ENCODE peak calls at places on chromosomes 13 and 19, in ten cellular contexts. One of them, this sample, is unnamed.
A peak's percentile ranks its signal among the peaks of the same experiment; 100 is the strongest.

GRCh38 chr13:112474869-112475268 is 98.7 kb downstream of the SPACA7 start:
- DNase-seq in HT1080: no peak
- DNase-seq in activated CD4-positive, alpha-beta T cell treated with anti-CD3 and anti-CD28 coated beads for 1 hour: no peak
- DNase-seq in neural crest cell: no peak
- DNase-seq in EL: no peak
- DNase-seq in RCC 7860: no peak
- DNase-seq in neural progenitor cell: no peak
- DNase-seq in HL-60: no peak
- DNase-seq in BJ: no peak
- DNase-seq in iPS-NIHi11: no peak
- DNase-seq in this sample: no peak

GRCh38 chr13:56755181-56755580 is 385.5 kb upstream of the PRR20A start:
- DNase-seq in neural crest cell: no peak
- DNase-seq in neural progenitor cell: peak; percentile 41
- DNase-seq in activated CD4-positive, alpha-beta T cell treated with anti-CD3 and anti-CD28 coated beads for 1 hour: no peak
- DNase-seq in iPS-NIHi11: peak; percentile 11
- DNase-seq in HT1080: peak; percentile 22
- DNase-seq in RCC 7860: no peak
- DNase-seq in HL-60: no peak
- DNase-seq in BJ: no peak
- DNase-seq in EL: no peak
- DNase-seq in this sample: no peak

GRCh38 chr13:42981853-42982252 is 10.2 kb downstream of the EPSTI1 start:
- DNase-seq in neural crest cell: no peak
- DNase-seq in EL: no peak
- DNase-seq in activated CD4-positive, alpha-beta T cell treated with anti-CD3 and anti-CD28 coated beads for 1 hour: no peak
- DNase-seq in RCC 7860: no peak
- DNase-seq in iPS-NIHi11: no peak
- DNase-seq in neural progenitor cell: no peak
- DNase-seq in HT1080: no peak
- DNase-seq in BJ: no peak
- DNase-seq in HL-60: no peak
- DNase-seq in this sample: no peak

GRCh38 chr19:39420769-39421168 is 8.3 kb downstream of the PLEKHG2 start:
- DNase-seq in iPS-NIHi11: no peak
- DNase-seq in neural progenitor cell: no peak
- DNase-seq in HT1080: no peak
- DNase-seq in HL-60: no peak
- DNase-seq in activated CD4-positive, alpha-beta T cell treated with anti-CD3 and anti-CD28 coated beads for 1 hour: no peak
- DNase-seq in EL: no peak
- DNase-seq in RCC 7860: no peak
- DNase-seq in neural crest cell: no peak
- DNase-seq in BJ: no peak
- DNase-seq in this sample: no peak

GRCh38 chr13:26658972-26659371 is 101.5 kb downstream of the WASF3 start:
- DNase-seq in HL-60: no peak
- DNase-seq in neural progenitor cell: no peak
- DNase-seq in EL: no peak
- DNase-seq in iPS-NIHi11: no peak
- DNase-seq in HT1080: no peak
- DNase-seq in neural crest cell: no peak
- DNase-seq in BJ: no peak
- DNase-seq in RCC 7860: no peak
- DNase-seq in activated CD4-positive, alpha-beta T cell treated with anti-CD3 and anti-CD28 coated beads for 1 hour: no peak
- DNase-seq in this sample: no peak

GRCh38 chr13:47112205-47112896 is 215.5 kb upstream of the HTR2A start:
- DNase-seq in RCC 7860: no peak
- DNase-seq in BJ: no peak
- DNase-seq in EL: peak; percentile 26
- DNase-seq in iPS-NIHi11: peak; percentile 65
- DNase-seq in HT1080: peak; percentile 51
- DNase-seq in HL-60: no peak
- DNase-seq in activated CD4-positive, alpha-beta T cell treated with anti-CD3 and anti-CD28 coated beads for 1 hour: no peak
- DNase-seq in neural progenitor cell: peak; percentile 65
- DNase-seq in neural crest cell: no peak
- DNase-seq in this sample: no peak

GRCh38 chr19:58095328-58095727 is 2.7 kb downstream of the ZSCAN18 start:
- DNase-seq in neural crest cell: no peak
- DNase-seq in neural progenitor cell: no peak
- DNase-seq in RCC 7860: no peak
- DNase-seq in EL: no peak
- DNase-seq in BJ: no peak
- DNase-seq in iPS-NIHi11: no peak
- DNase-seq in HT1080: no peak
- DNase-seq in HL-60: no peak
- DNase-seq in activated CD4-positive, alpha-beta T cell treated with anti-CD3 and anti-CD28 coated beads for 1 hour: no peak
- DNase-seq in this sample: no peak

GRCh38 chr13:112697756-112698655 is 8.2 kb downstream of the ATP11A start:
- DNase-seq in EL: no peak
- DNase-seq in HL-60: no peak
- DNase-seq in iPS-NIHi11: no peak
- DNase-seq in RCC 7860: no peak
- DNase-seq in activated CD4-positive, alpha-beta T cell treated with anti-CD3 and anti-CD28 coated beads for 1 hour: no peak
- DNase-seq in HT1080: no peak
- DNase-seq in neural progenitor cell: no peak
- DNase-seq in BJ: peak; percentile 25
- DNase-seq in neural crest cell: no peak
- DNase-seq in this sample: no peak

GRCh38 chr19:38079926-38080380 is 144.1 kb downstream of the DPF1 start:
- DNase-seq in EL: peak; percentile 88
- DNase-seq in HL-60: no peak
- DNase-seq in BJ: peak; percentile 74
- DNase-seq in RCC 7860: peak; percentile 77
- DNase-seq in HT1080: peak; percentile 93
- DNase-seq in neural crest cell: no peak
- DNase-seq in iPS-NIHi11: no peak
- DNase-seq in activated CD4-positive, alpha-beta T cell treated with anti-CD3 and anti-CD28 coated beads for 1 hour: no peak
- DNase-seq in neural progenitor cell: no peak
- DNase-seq in this sample: no peak

GRCh38 chr13:38897521-38897920 is 93.1 kb downstream of the STOML3 start:
- DNase-seq in iPS-NIHi11: no peak
- DNase-seq in EL: no peak
- DNase-seq in HL-60: no peak
- DNase-seq in HT1080: no peak
- DNase-seq in activated CD4-positive, alpha-beta T cell treated with anti-CD3 and anti-CD28 coated beads for 1 hour: no peak
- DNase-seq in neural progenitor cell: no peak
- DNase-seq in BJ: no peak
- DNase-seq in neural crest cell: no peak
- DNase-seq in RCC 7860: peak; percentile 24
- DNase-seq in this sample: no peak

GRCh38 chr13:71866173-71867091 is 572 bp downstream of the DACH1 start:
- DNase-seq in HT1080: peak; percentile 31
- DNase-seq in RCC 7860: no peak
- DNase-seq in HL-60: peak; percentile 69
- DNase-seq in iPS-NIHi11: peak; percentile 23
- DNase-seq in EL: no peak
- DNase-seq in neural crest cell: peak; percentile 23
- DNase-seq in BJ: no peak
- DNase-seq in activated CD4-positive, alpha-beta T cell treated with anti-CD3 and anti-CD28 coated beads for 1 hour: no peak
- DNase-seq in neural progenitor cell: peak; percentile 71
- DNase-seq in this sample: no peak

GRCh38 chr19:4380254-4380727 is 20.1 kb downstream of the SH3GL1 start:
- DNase-seq in HL-60: no peak
- DNase-seq in neural progenitor cell: no peak
- DNase-seq in BJ: no peak
- DNase-seq in activated CD4-positive, alpha-beta T cell treated with anti-CD3 and anti-CD28 coated beads for 1 hour: peak; percentile 50
- DNase-seq in EL: no peak
- DNase-seq in neural crest cell: no peak
- DNase-seq in iPS-NIHi11: no peak
- DNase-seq in RCC 7860: no peak
- DNase-seq in HT1080: no peak
- DNase-seq in this sample: peak; percentile 44

GRCh38 chr19:17947815-17948473 is 15.1 kb downstream of the CCDC124 start:
- DNase-seq in neural crest cell: peak; percentile 95
- DNase-seq in BJ: peak; percentile 50
- DNase-seq in EL: peak; percentile 93
- DNase-seq in neural progenitor cell: peak; percentile 99
- DNase-seq in RCC 7860: peak; percentile 86
- DNase-seq in HL-60: peak; percentile 88
- DNase-seq in iPS-NIHi11: peak; percentile 95
- DNase-seq in HT1080: peak; percentile 87
- DNase-seq in activated CD4-positive, alpha-beta T cell treated with anti-CD3 and anti-CD28 coated beads for 1 hour: peak; percentile 94
- DNase-seq in this sample: peak; percentile 96

GRCh38 chr13:51249254-51249653 is 27.1 kb downstream of the FAM124A start:
- DNase-seq in iPS-NIHi11: no peak
- DNase-seq in neural crest cell: no peak
- DNase-seq in activated CD4-positive, alpha-beta T cell treated with anti-CD3 and anti-CD28 coated beads for 1 hour: no peak
- DNase-seq in neural progenitor cell: no peak
- DNase-seq in RCC 7860: no peak
- DNase-seq in HT1080: peak; percentile 77
- DNase-seq in EL: no peak
- DNase-seq in BJ: no peak
- DNase-seq in HL-60: no peak
- DNase-seq in this sample: no peak

GRCh38 chr13:91361755-91362271 is 14.3 kb downstream of the MIR17HG start:
- DNase-seq in neural progenitor cell: no peak
- DNase-seq in neural crest cell: no peak
- DNase-seq in RCC 7860: no peak
- DNase-seq in EL: no peak
- DNase-seq in iPS-NIHi11: no peak
- DNase-seq in BJ: no peak
- DNase-seq in HL-60: no peak
- DNase-seq in HT1080: no peak
- DNase-seq in activated CD4-positive, alpha-beta T cell treated with anti-CD3 and anti-CD28 coated beads for 1 hour: no peak
- DNase-seq in this sample: no peak

GRCh38 chr19:15181394-15181793 is 19.4 kb downstream of the NOTCH3 start:
- DNase-seq in iPS-NIHi11: no peak
- DNase-seq in HT1080: no peak
- DNase-seq in HL-60: no peak
- DNase-seq in RCC 7860: no peak
- DNase-seq in neural crest cell: no peak
- DNase-seq in EL: no peak
- DNase-seq in activated CD4-positive, alpha-beta T cell treated with anti-CD3 and anti-CD28 coated beads for 1 hour: no peak
- DNase-seq in neural progenitor cell: no peak
- DNase-seq in BJ: no peak
- DNase-seq in this sample: no peak

GRCh38 chr19:42412223-42412622 is 15.0 kb downstream of the LIPE start:
- DNase-seq in neural crest cell: no peak
- DNase-seq in activated CD4-positive, alpha-beta T cell treated with anti-CD3 and anti-CD28 coated beads for 1 hour: no peak
- DNase-seq in RCC 7860: no peak
- DNase-seq in EL: peak; percentile 61
- DNase-seq in BJ: no peak
- DNase-seq in HT1080: no peak
- DNase-seq in iPS-NIHi11: peak; percentile 63
- DNase-seq in neural progenitor cell: peak; percentile 33
- DNase-seq in HL-60: no peak
- DNase-seq in this sample: no peak

GRCh38 chr19:19321143-19321577 is 531 bp downstream of the MAU2 start:
- DNase-seq in RCC 7860: no peak
- DNase-seq in iPS-NIHi11: peak; percentile 56
- DNase-seq in HT1080: no peak
- DNase-seq in activated CD4-positive, alpha-beta T cell treated with anti-CD3 and anti-CD28 coated beads for 1 hour: no peak
- DNase-seq in neural progenitor cell: peak; percentile 71
- DNase-seq in EL: no peak
- DNase-seq in BJ: no peak
- DNase-seq in HL-60: peak; percentile 29
- DNase-seq in neural crest cell: no peak
- DNase-seq in this sample: no peak

GRCh38 chr13:111429064-111429558 is 108.7 kb downstream of the TEX29 start:
- DNase-seq in iPS-NIHi11: peak; percentile 87
- DNase-seq in RCC 7860: no peak
- DNase-seq in HT1080: peak; percentile 45
- DNase-seq in activated CD4-positive, alpha-beta T cell treated with anti-CD3 and anti-CD28 coated beads for 1 hour: no peak
- DNase-seq in neural progenitor cell: peak; percentile 69
- DNase-seq in BJ: no peak
- DNase-seq in HL-60: peak; percentile 52
- DNase-seq in EL: peak; percentile 37
- DNase-seq in neural crest cell: peak; percentile 67
- DNase-seq in this sample: no peak

GRCh38 chr13:65990684-65991083 is 1239.5 kb downstream of the PCDH9 start:
- DNase-seq in HT1080: no peak
- DNase-seq in iPS-NIHi11: peak; percentile 10
- DNase-seq in HL-60: no peak
- DNase-seq in neural progenitor cell: no peak
- DNase-seq in BJ: no peak
- DNase-seq in activated CD4-positive, alpha-beta T cell treated with anti-CD3 and anti-CD28 coated beads for 1 hour: no peak
- DNase-seq in neural crest cell: no peak
- DNase-seq in RCC 7860: no peak
- DNase-seq in EL: no peak
- DNase-seq in this sample: no peak

GRCh38 chr19:15251010-15251748 is 18.9 kb upstream of the EPHX3 start:
- DNase-seq in iPS-NIHi11: no peak
- DNase-seq in HL-60: no peak
- DNase-seq in EL: peak; percentile 83
- DNase-seq in RCC 7860: no peak
- DNase-seq in neural progenitor cell: no peak
- DNase-seq in BJ: peak; percentile 42
- DNase-seq in HT1080: peak; percentile 77
- DNase-seq in neural crest cell: no peak
- DNase-seq in activated CD4-positive, alpha-beta T cell treated with anti-CD3 and anti-CD28 coated beads for 1 hour: no peak
- DNase-seq in this sample: no peak

GRCh38 chr19:6011206-6011605 is 33.3 kb upstream of the RANBP3 start:
- DNase-seq in BJ: no peak
- DNase-seq in HT1080: no peak
- DNase-seq in iPS-NIHi11: no peak
- DNase-seq in neural crest cell: no peak
- DNase-seq in neural progenitor cell: no peak
- DNase-seq in RCC 7860: no peak
- DNase-seq in EL: no peak
- DNase-seq in HL-60: no peak
- DNase-seq in activated CD4-positive, alpha-beta T cell treated with anti-CD3 and anti-CD28 coated beads for 1 hour: no peak
- DNase-seq in this sample: no peak

GRCh38 chr13:113758651-113759524 is at the start of gene TMEM255B:
- DNase-seq in activated CD4-positive, alpha-beta T cell treated with anti-CD3 and anti-CD28 coated beads for 1 hour: peak; percentile 63
- DNase-seq in neural crest cell: peak; percentile 73
- DNase-seq in neural progenitor cell: peak; percentile 91
- DNase-seq in BJ: no peak
- DNase-seq in RCC 7860: no peak
- DNase-seq in HL-60: peak; percentile 95
- DNase-seq in iPS-NIHi11: peak; percentile 99
- DNase-seq in EL: peak; percentile 72
- DNase-seq in HT1080: no peak
- DNase-seq in this sample: peak; percentile 62

This sample was measured in T-helper 17 cell.